ENCODE peak calls at places on chromosomes 11 and 22, in six cellular contexts. One of them, this sample, is unnamed. For H3K9me3, the result is how much of the 10 kb centered on the place peaks cover.

GRCh38 chr11:32113200-32113599 is 22.3 kb downstream of the RCN1 start:
- DNase-seq in psoas muscle: no peak
- DNase-seq in lower lobe of right lung: no peak
- DNase-seq in tibial nerve: no peak
- DNase-seq in hepatocyte: no peak
- DNase-seq in heart left ventricle: no peak
- DNase-seq in this sample: no peak

GRCh38 chr11:61021661-61022212 is 50.3 kb downstream of the CD6 start:
- DNase-seq in lower lobe of right lung: peak
- DNase-seq in heart left ventricle: no peak
- DNase-seq in tibial nerve: no peak
- DNase-seq in psoas muscle: peak
- DNase-seq in hepatocyte: peak
- DNase-seq in this sample: peak

GRCh38 chr22:46415816-46416536 is 80.5 kb downstream of the TRMU start:
- DNase-seq in hepatocyte: no peak
- DNase-seq in tibial nerve: no peak
- DNase-seq in lower lobe of right lung: no peak
- DNase-seq in heart left ventricle: no peak
- DNase-seq in psoas muscle: no peak
- DNase-seq in this sample: no peak

GRCh38 chr22:33073989-33074391 is 15.8 kb upstream of the SYN3 start:
- DNase-seq in psoas muscle: no peak
- DNase-seq in lower lobe of right lung: no peak
- DNase-seq in hepatocyte: no peak
- DNase-seq in tibial nerve: no peak
- DNase-seq in heart left ventricle: no peak
- DNase-seq in this sample: no peak

GRCh38 chr22:41469218-41469851 is 418 bp downstream of the ACO2 start:
- DNase-seq in tibial nerve: no peak
- DNase-seq in lower lobe of right lung: no peak
- DNase-seq in hepatocyte: peak
- DNase-seq in psoas muscle: peak
- DNase-seq in heart left ventricle: peak
- DNase-seq in this sample: no peak

GRCh38 chr22:29700206-29700948 is 19.4 kb upstream of the CABP7 start:
- DNase-seq in hepatocyte: no peak
- DNase-seq in psoas muscle: no peak
- DNase-seq in heart left ventricle: no peak
- DNase-seq in tibial nerve: no peak
- DNase-seq in lower lobe of right lung: no peak
- DNase-seq in this sample: no peak

GRCh38 chr22:33792837-33793236 is 127.4 kb downstream of the LARGE1 start:
- DNase-seq in psoas muscle: no peak
- DNase-seq in tibial nerve: no peak
- DNase-seq in heart left ventricle: no peak
- DNase-seq in lower lobe of right lung: no peak
- DNase-seq in hepatocyte: no peak
- DNase-seq in this sample: no peak

GRCh38 chr11:112440518-112440917 is 179.9 kb upstream of the PLET1 start:
- DNase-seq in hepatocyte: no peak
- DNase-seq in psoas muscle: no peak
- DNase-seq in tibial nerve: no peak
- DNase-seq in lower lobe of right lung: no peak
- DNase-seq in heart left ventricle: no peak
- DNase-seq in this sample: no peak

GRCh38 chr11:116272181-116272789 is 500.5 kb downstream of the BUD13 start:
- DNase-seq in psoas muscle: no peak
- DNase-seq in tibial nerve: no peak
- DNase-seq in hepatocyte: no peak
- DNase-seq in heart left ventricle: no peak
- DNase-seq in lower lobe of right lung: no peak
- DNase-seq in this sample: no peak

GRCh38 chr22:42684462-42685195 is 35.4 kb upstream of the CYB5R3 start:
- DNase-seq in lower lobe of right lung: no peak
- DNase-seq in tibial nerve: peak
- DNase-seq in psoas muscle: peak
- DNase-seq in hepatocyte: no peak
- DNase-seq in heart left ventricle: no peak
- DNase-seq in this sample: peak

GRCh38 chr11:131951146-131951545 is 580.7 kb downstream of the NTM start:
- DNase-seq in psoas muscle: no peak
- DNase-seq in heart left ventricle: no peak
- DNase-seq in tibial nerve: no peak
- DNase-seq in lower lobe of right lung: no peak
- DNase-seq in hepatocyte: no peak
- DNase-seq in this sample: no peak

GRCh38 chr11:75891947-75892739 is 77.1 kb downstream of the UVRAG start:
- DNase-seq in tibial nerve: no peak
- DNase-seq in psoas muscle: no peak
- DNase-seq in heart left ventricle: no peak
- DNase-seq in hepatocyte: no peak
- DNase-seq in lower lobe of right lung: no peak
- DNase-seq in this sample: no peak

GRCh38 chr22:36424901-36425579 is 37.3 kb upstream of the MYH9 start:
- DNase-seq in psoas muscle: no peak
- DNase-seq in lower lobe of right lung: no peak
- DNase-seq in heart left ventricle: no peak
- DNase-seq in hepatocyte: no peak
- DNase-seq in tibial nerve: no peak
- DNase-seq in this sample: no peak
- TF ChIP-seq CTCF in psoas muscle: no peak
- TF ChIP-seq CTCF in lower lobe of right lung: no peak
- TF ChIP-seq CTCF in heart left ventricle: no peak
- TF ChIP-seq CTCF in hepatocyte: no peak
- TF ChIP-seq CTCF in tibial nerve: no peak
- TF ChIP-seq CTCF in this sample: no peak

GRCh38 chr22:49618689-49618953 is 209.1 kb downstream of the BRD1 start:
- DNase-seq in heart left ventricle: peak
- DNase-seq in tibial nerve: no peak
- DNase-seq in lower lobe of right lung: no peak
- DNase-seq in hepatocyte: no peak
- DNase-seq in psoas muscle: no peak
- DNase-seq in this sample: peak
- H3K9me3 ChIP-seq in heart left ventricle: under half
- H3K9me3 ChIP-seq in tibial nerve: under half
- H3K9me3 ChIP-seq in lower lobe of right lung: under half
- H3K9me3 ChIP-seq in hepatocyte: under half
- H3K9me3 ChIP-seq in psoas muscle: under half
- H3K9me3 ChIP-seq in this sample: under half

DNA sequence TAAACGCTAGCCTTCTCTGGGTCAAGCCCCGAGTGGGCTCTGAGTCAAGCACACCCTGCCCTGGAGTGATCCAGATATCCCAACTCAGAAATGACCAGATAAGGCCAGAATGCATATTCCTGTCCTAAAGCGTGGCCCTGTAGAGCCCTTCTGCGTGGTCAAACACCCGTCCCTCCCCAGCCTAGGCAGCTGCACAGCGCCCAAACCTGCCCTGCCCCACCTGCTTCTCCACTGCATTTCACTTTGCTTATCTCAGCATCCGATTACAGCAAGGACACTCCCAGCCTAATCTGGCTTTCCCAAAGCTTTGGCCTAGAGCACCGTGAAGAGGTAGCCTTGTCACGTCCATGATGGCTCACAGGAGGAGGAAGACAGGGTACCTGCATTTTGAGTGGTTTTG is 11.9 kb upstream of the TMPRSS4 start:
- DNase-seq in hepatocyte: no peak
- DNase-seq in tibial nerve: no peak
- DNase-seq in heart left ventricle: no peak
- DNase-seq in lower lobe of right lung: no peak
- DNase-seq in psoas muscle: no peak
- DNase-seq in this sample: no peak
- H3K4me3 ChIP-seq in hepatocyte: no peak
- H3K4me3 ChIP-seq in tibial nerve: no peak
- H3K4me3 ChIP-seq in heart left ventricle: no peak
- H3K4me3 ChIP-seq in lower lobe of right lung: no peak
- H3K4me3 ChIP-seq in psoas muscle: no peak
- H3K4me3 ChIP-seq in this sample: no peak

GRCh38 chr22:35733742-35734516 is 16.3 kb downstream of the APOL5 start:
- DNase-seq in hepatocyte: no peak
- DNase-seq in heart left ventricle: no peak
- DNase-seq in tibial nerve: peak
- DNase-seq in lower lobe of right lung: no peak
- DNase-seq in psoas muscle: no peak
- DNase-seq in this sample: no peak
- TF ChIP-seq CTCF in hepatocyte: no peak
- TF ChIP-seq CTCF in heart left ventricle: no peak
- TF ChIP-seq CTCF in tibial nerve: no peak
- TF ChIP-seq CTCF in lower lobe of right lung: no peak
- TF ChIP-seq CTCF in psoas muscle: no peak
- TF ChIP-seq CTCF in this sample: no peak

DNA sequence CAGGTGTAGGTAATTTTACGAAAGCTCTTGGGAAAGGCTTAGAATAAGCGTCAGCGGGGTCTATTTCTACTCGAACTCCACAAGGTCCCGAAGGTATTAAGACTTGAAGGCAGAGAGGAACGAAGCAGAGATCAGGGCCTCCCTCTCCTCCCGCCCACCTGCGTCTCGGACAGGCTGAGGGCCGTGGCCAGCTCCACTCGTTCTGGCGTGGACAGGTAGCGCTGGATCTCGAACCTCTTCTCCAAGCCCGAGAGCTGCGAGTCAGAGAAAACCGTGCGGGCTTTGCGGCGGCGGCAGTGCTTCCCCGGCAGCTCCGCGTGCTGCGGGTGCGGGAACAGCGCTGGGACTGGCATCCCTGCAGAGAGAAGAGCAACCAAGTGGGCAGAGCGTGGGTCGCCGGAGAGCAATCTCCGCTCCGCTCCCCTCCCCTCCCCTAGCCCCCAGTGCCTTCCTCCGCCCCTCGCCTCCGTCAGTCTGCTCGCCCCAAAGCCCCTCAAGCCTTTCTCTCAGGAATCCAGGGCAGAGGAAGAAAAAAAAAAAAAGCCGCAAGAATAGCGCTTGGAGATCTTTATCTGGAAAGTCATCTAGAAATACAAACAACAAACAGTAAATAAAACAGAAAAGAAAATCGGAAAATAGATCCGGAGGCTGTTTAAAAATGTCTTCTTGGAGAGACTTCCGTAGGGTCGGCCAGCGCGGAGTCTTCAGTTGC is 2.4 kb downstream of the BSX start:
- DNase-seq in tibial nerve: no peak
- DNase-seq in hepatocyte: no peak
- DNase-seq in psoas muscle: no peak
- DNase-seq in heart left ventricle: no peak
- DNase-seq in lower lobe of right lung: no peak
- DNase-seq in this sample: no peak
- H3K9me3 ChIP-seq in tibial nerve: under half
- H3K9me3 ChIP-seq in hepatocyte: under half
- H3K9me3 ChIP-seq in psoas muscle: under half
- H3K9me3 ChIP-seq in heart left ventricle: under half
- H3K9me3 ChIP-seq in lower lobe of right lung: under half
- H3K9me3 ChIP-seq in this sample: under half

This sample was measured in mucosa of descending colon.